ENCODE peak calls at places on chromosomes 11 and 22, in six cellular contexts. One of them, this sample, is unnamed. For H3K4me1, the result is how much of the 10 kb centered on the place peaks cover.

GRCh38 chr11:59615132-59615636 is 390 bp downstream of the OSBP start:
- DNase-seq in colonic mucosa: peak
- DNase-seq in right lobe of liver: peak
- DNase-seq in lung: peak
- DNase-seq in H1: peak
- DNase-seq in neuronal stem cell: no peak
- DNase-seq in this sample: no peak

GRCh38 chr11:119319702-119320592 is 3.0 kb upstream of the MCAM start:
- DNase-seq in right lobe of liver: peak
- DNase-seq in neuronal stem cell: no peak
- DNase-seq in H1: no peak
- DNase-seq in colonic mucosa: no peak
- DNase-seq in lung: peak
- DNase-seq in this sample: peak

GRCh38 chr11:34344410-34345011 is 13.3 kb downstream of the ABTB2 start:
- DNase-seq in right lobe of liver: no peak
- DNase-seq in lung: no peak
- DNase-seq in H1: no peak
- DNase-seq in colonic mucosa: no peak
- DNase-seq in neuronal stem cell: no peak
- DNase-seq in this sample: no peak

GRCh38 chr11:130834886-130835285 is 81.4 kb downstream of the SNX19 start:
- DNase-seq in neuronal stem cell: no peak
- DNase-seq in H1: no peak
- DNase-seq in lung: no peak
- DNase-seq in right lobe of liver: no peak
- DNase-seq in colonic mucosa: no peak
- DNase-seq in this sample: no peak

GRCh38 chr22:42648368-42649260 is 578 bp downstream of the CYB5R3 start:
- DNase-seq in lung: peak
- DNase-seq in right lobe of liver: peak
- DNase-seq in H1: no peak
- DNase-seq in colonic mucosa: peak
- DNase-seq in neuronal stem cell: no peak
- DNase-seq in this sample: peak

GRCh38 chr11:126434950-126435335 is 79.5 kb downstream of the ST3GAL4 start:
- DNase-seq in right lobe of liver: no peak
- DNase-seq in colonic mucosa: no peak
- DNase-seq in H1: no peak
- DNase-seq in neuronal stem cell: no peak
- DNase-seq in lung: no peak
- DNase-seq in this sample: no peak

GRCh38 chr11:112172362-112172994 is 2.8 kb upstream of the BCO2 start:
- DNase-seq in right lobe of liver: no peak
- DNase-seq in H1: no peak
- DNase-seq in colonic mucosa: no peak
- DNase-seq in neuronal stem cell: no peak
- DNase-seq in lung: no peak
- DNase-seq in this sample: no peak

GRCh38 chr22:25668437-25668836 is 73.6 kb upstream of the MYO18B start:
- DNase-seq in lung: peak
- DNase-seq in neuronal stem cell: no peak
- DNase-seq in colonic mucosa: no peak
- DNase-seq in H1: no peak
- DNase-seq in right lobe of liver: no peak
- DNase-seq in this sample: no peak

GRCh38 chr11:126655807-126656128 is 300.3 kb downstream of the ST3GAL4 start:
- DNase-seq in right lobe of liver: no peak
- DNase-seq in neuronal stem cell: no peak
- DNase-seq in H1: no peak
- DNase-seq in colonic mucosa: no peak
- DNase-seq in lung: no peak
- DNase-seq in this sample: no peak

GRCh38 chr22:20740222-20740951 is 33.5 kb upstream of the SERPIND1 start:
- DNase-seq in lung: no peak
- DNase-seq in right lobe of liver: no peak
- DNase-seq in H1: no peak
- DNase-seq in neuronal stem cell: no peak
- DNase-seq in colonic mucosa: no peak
- DNase-seq in this sample: no peak

GRCh38 chr11:90257158-90257525 is 34.3 kb upstream of the CHORDC1 start:
- DNase-seq in lung: no peak
- DNase-seq in colonic mucosa: no peak
- DNase-seq in H1: no peak
- DNase-seq in neuronal stem cell: no peak
- DNase-seq in right lobe of liver: no peak
- DNase-seq in this sample: no peak

GRCh38 chr22:46604306-46604690 is 15.9 kb upstream of the GRAMD4 start:
- DNase-seq in colonic mucosa: no peak
- DNase-seq in H1: no peak
- DNase-seq in lung: no peak
- DNase-seq in neuronal stem cell: no peak
- DNase-seq in right lobe of liver: no peak
- DNase-seq in this sample: no peak

GRCh38 chr11:15769203-15769602 is 587.1 kb downstream of the SOX6 start:
- DNase-seq in colonic mucosa: peak
- DNase-seq in lung: no peak
- DNase-seq in H1: no peak
- DNase-seq in right lobe of liver: no peak
- DNase-seq in neuronal stem cell: no peak
- DNase-seq in this sample: no peak

GRCh38 chr22:17914474-17914873 is 109.9 kb downstream of the MICAL3 start:
- DNase-seq in neuronal stem cell: no peak
- DNase-seq in right lobe of liver: no peak
- DNase-seq in colonic mucosa: no peak
- DNase-seq in lung: no peak
- DNase-seq in H1: no peak
- DNase-seq in this sample: no peak

GRCh38 chr11:121583825-121584224 is 131.1 kb upstream of the SORL1-AS1 start:
- DNase-seq in H1: no peak
- DNase-seq in neuronal stem cell: no peak
- DNase-seq in lung: no peak
- DNase-seq in right lobe of liver: no peak
- DNase-seq in colonic mucosa: no peak
- DNase-seq in this sample: no peak

GRCh38 chr11:45936655-45937054 is 14.2 kb downstream of the LARGE2 start:
- DNase-seq in lung: no peak
- DNase-seq in H1: no peak
- DNase-seq in neuronal stem cell: no peak
- DNase-seq in right lobe of liver: no peak
- DNase-seq in colonic mucosa: no peak
- DNase-seq in this sample: no peak

GRCh38 chr11:108069947-108070346 is 51.4 kb upstream of the ACAT1 start:
- DNase-seq in colonic mucosa: no peak
- DNase-seq in lung: no peak
- DNase-seq in right lobe of liver: no peak
- DNase-seq in neuronal stem cell: no peak
- DNase-seq in H1: no peak
- DNase-seq in this sample: no peak

GRCh38 chr22:27437570-27437969 is 364.0 kb downstream of the MN1 start:
- DNase-seq in lung: no peak
- DNase-seq in right lobe of liver: no peak
- DNase-seq in colonic mucosa: no peak
- DNase-seq in H1: no peak
- DNase-seq in neuronal stem cell: no peak
- DNase-seq in this sample: no peak
- H3K4me1 ChIP-seq in lung: under half
- H3K4me1 ChIP-seq in right lobe of liver: under half
- H3K4me1 ChIP-seq in colonic mucosa: under half
- H3K4me1 ChIP-seq in H1: under half
- H3K4me1 ChIP-seq in neuronal stem cell: under half
- H3K4me1 ChIP-seq in this sample: under half

GRCh38 chr11:118264568-118265470 is 722 bp upstream of the MPZL2 start:
- DNase-seq in lung: no peak
- DNase-seq in colonic mucosa: peak
- DNase-seq in neuronal stem cell: no peak
- DNase-seq in right lobe of liver: no peak
- DNase-seq in H1: no peak
- DNase-seq in this sample: no peak
- H3K4me3 ChIP-seq in lung: peak
- H3K4me3 ChIP-seq in colonic mucosa: peak
- H3K4me3 ChIP-seq in neuronal stem cell: peak
- H3K4me3 ChIP-seq in right lobe of liver: peak
- H3K4me3 ChIP-seq in H1: peak
- H3K4me3 ChIP-seq in this sample: no peak

DNA sequence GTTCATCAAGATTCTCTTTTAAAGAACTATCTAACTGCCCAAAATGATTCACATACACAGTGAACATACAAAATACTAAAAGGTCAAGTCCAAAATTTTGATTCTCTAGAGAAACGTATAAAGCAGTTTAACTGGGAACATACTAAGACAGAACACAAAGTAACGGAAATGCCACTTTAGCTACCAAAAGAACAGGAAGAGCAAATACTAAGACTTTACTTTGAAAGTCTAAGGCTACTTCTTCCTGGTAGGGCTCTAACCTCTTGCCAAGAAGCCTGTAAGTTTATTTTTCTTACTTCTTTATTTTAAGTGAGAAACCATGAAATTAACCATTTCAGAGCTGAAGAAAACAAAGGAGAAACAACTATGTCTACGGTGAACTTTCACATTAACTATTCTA is 6.2 kb downstream of the PICALM start:
- DNase-seq in right lobe of liver: no peak
- DNase-seq in colonic mucosa: no peak
- DNase-seq in lung: no peak
- DNase-seq in neuronal stem cell: no peak
- DNase-seq in H1: no peak
- DNase-seq in this sample: no peak
- H3K4me1 ChIP-seq in right lobe of liver: under half
- H3K4me1 ChIP-seq in colonic mucosa: under half
- H3K4me1 ChIP-seq in lung: under half
- H3K4me1 ChIP-seq in neuronal stem cell: under half
- H3K4me1 ChIP-seq in H1: under half
- H3K4me1 ChIP-seq in this sample: under half

GRCh38 chr11:63850946-63851345 is 12.0 kb downstream of the MARK2 start:
- DNase-seq in right lobe of liver: peak
- DNase-seq in neuronal stem cell: no peak
- DNase-seq in colonic mucosa: no peak
- DNase-seq in lung: no peak
- DNase-seq in H1: no peak
- DNase-seq in this sample: no peak
- H3K4me3 ChIP-seq in right lobe of liver: no peak
- H3K4me3 ChIP-seq in neuronal stem cell: no peak
- H3K4me3 ChIP-seq in colonic mucosa: no peak
- H3K4me3 ChIP-seq in lung: no peak
- H3K4me3 ChIP-seq in H1: no peak
- H3K4me3 ChIP-seq in this sample: no peak

GRCh38 chr11:115716080-115716479 is 211.9 kb upstream of the CADM1 start:
- DNase-seq in colonic mucosa: no peak
- DNase-seq in lung: no peak
- DNase-seq in right lobe of liver: no peak
- DNase-seq in H1: no peak
- DNase-seq in neuronal stem cell: no peak
- DNase-seq in this sample: no peak

GRCh38 chr11:115718945-115719344 is 214.7 kb upstream of the CADM1 start:
- DNase-seq in right lobe of liver: no peak
- DNase-seq in neuronal stem cell: no peak
- DNase-seq in lung: no peak
- DNase-seq in H1: no peak
- DNase-seq in colonic mucosa: no peak
- DNase-seq in this sample: no peak

GRCh38 chr11:115717215-115717584 is 213.0 kb upstream of the CADM1 start:
- DNase-seq in colonic mucosa: no peak
- DNase-seq in neuronal stem cell: no peak
- DNase-seq in lung: no peak
- DNase-seq in H1: no peak
- DNase-seq in right lobe of liver: no peak
- DNase-seq in this sample: no peak

GRCh38 chr11:115715371-115715770 is 211.2 kb upstream of the CADM1 start:
- DNase-seq in lung: no peak
- DNase-seq in right lobe of liver: no peak
- DNase-seq in H1: no peak
- DNase-seq in neuronal stem cell: no peak
- DNase-seq in colonic mucosa: no peak
- DNase-seq in this sample: no peak

DNA sequence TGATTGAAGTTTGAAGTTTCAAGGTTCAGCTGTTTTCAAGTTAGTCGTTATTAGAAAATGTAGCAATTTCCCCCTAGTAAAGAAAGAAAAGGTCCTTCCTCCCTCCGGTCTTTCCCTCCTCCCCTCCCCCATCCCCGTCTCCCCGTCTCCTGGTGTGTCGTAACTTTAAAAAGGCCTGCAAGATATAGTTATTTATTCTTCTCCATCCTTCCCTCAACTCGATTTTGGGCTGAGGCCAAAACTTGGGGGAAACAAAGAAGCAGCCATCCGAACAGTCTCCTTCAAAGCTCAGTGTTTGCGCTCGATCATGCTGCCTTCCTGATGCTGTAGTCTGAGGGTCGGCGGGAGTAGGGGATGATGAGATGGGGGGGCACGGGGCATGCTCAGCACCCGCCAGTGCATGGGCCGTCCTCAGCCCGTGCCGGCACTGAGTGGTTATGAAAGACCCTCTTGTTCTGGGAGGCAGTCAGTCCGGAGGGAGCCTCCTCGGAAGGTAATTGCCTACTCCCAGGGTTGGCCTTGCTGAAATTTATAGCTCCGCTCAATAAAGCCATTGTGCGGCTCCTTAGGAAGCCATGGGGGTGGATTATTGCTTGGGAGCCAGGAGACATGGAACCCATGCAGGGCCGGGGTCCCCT is 212.5 kb upstream of the CADM1 start:
- DNase-seq in H1: no peak
- DNase-seq in right lobe of liver: no peak
- DNase-seq in colonic mucosa: no peak
- DNase-seq in lung: no peak
- DNase-seq in neuronal stem cell: no peak
- DNase-seq in this sample: no peak
- H3K4me1 ChIP-seq in H1: under half
- H3K4me1 ChIP-seq in right lobe of liver: under half
- H3K4me1 ChIP-seq in colonic mucosa: under half
- H3K4me1 ChIP-seq in lung: under half
- H3K4me1 ChIP-seq in neuronal stem cell: under half
- H3K4me1 ChIP-seq in this sample: under half

GRCh38 chr22:45413368-45414211 is at the start of the genes RIBC2 and SMC1B:
- DNase-seq in H1: peak
- DNase-seq in neuronal stem cell: peak
- DNase-seq in colonic mucosa: peak
- DNase-seq in lung: peak
- DNase-seq in right lobe of liver: peak
- DNase-seq in this sample: no peak

GRCh38 chr22:45418770-45419138 is 5.3 kb downstream of the RIBC2 start:
- DNase-seq in lung: no peak
- DNase-seq in neuronal stem cell: no peak
- DNase-seq in right lobe of liver: no peak
- DNase-seq in H1: no peak
- DNase-seq in colonic mucosa: no peak
- DNase-seq in this sample: no peak

GRCh38 chr22:45418056-45418769 is 4.7 kb downstream of the RIBC2 start:
- DNase-seq in neuronal stem cell: no peak
- DNase-seq in lung: no peak
- DNase-seq in colonic mucosa: no peak
- DNase-seq in right lobe of liver: no peak
- DNase-seq in H1: peak
- DNase-seq in this sample: no peak

GRCh38 chr22:45407793-45408192 is 5.6 kb downstream of the SMC1B start:
- DNase-seq in neuronal stem cell: no peak
- DNase-seq in lung: no peak
- DNase-seq in right lobe of liver: no peak
- DNase-seq in colonic mucosa: no peak
- DNase-seq in H1: no peak
- DNase-seq in this sample: no peak

GRCh38 chr22:45413013-45413367 is 409 bp downstream of the SMC1B start:
- DNase-seq in lung: no peak
- DNase-seq in right lobe of liver: no peak
- DNase-seq in H1: no peak
- DNase-seq in colonic mucosa: no peak
- DNase-seq in neuronal stem cell: no peak
- DNase-seq in this sample: no peak
- H3K4me3 ChIP-seq in lung: no peak
- H3K4me3 ChIP-seq in right lobe of liver: peak
- H3K4me3 ChIP-seq in H1: no peak
- H3K4me3 ChIP-seq in colonic mucosa: peak
- H3K4me3 ChIP-seq in neuronal stem cell: no peak
- H3K4me3 ChIP-seq in this sample: no peak

GRCh38 chr11:65558785-65559509 is 788 bp upstream of the LTBP3 start:
- DNase-seq in lung: no peak
- DNase-seq in colonic mucosa: peak
- DNase-seq in H1: no peak
- DNase-seq in right lobe of liver: no peak
- DNase-seq in neuronal stem cell: no peak
- DNase-seq in this sample: no peak
- H3K4me1 ChIP-seq in lung: under half
- H3K4me1 ChIP-seq in colonic mucosa: under half
- H3K4me1 ChIP-seq in H1: under half
- H3K4me1 ChIP-seq in right lobe of liver: under half
- H3K4me1 ChIP-seq in neuronal stem cell: under half
- H3K4me1 ChIP-seq in this sample: under half